ENCODE peak calls at places on chromosomes 6 and 20, in six cellular contexts. H, R, Y, B, T and N are unnamed samples.
A peak's percentile ranks its signal among the peaks of the same experiment; 100 is the strongest.

GRCh38 chr20:37522258-37523011 is 1.4 kb downstream of the NNAT start:
- DNase-seq in H (no peak), T (peak; percentile 53), R (no peak), Y (peak; percentile 48), B (peak; percentile 49), N (no peak)

GRCh38 chr6:24818346-24818745 is 19.6 kb upstream of the ARMH2 start:
- DNase-seq in T (no peak), R (no peak), B (no peak), Y (no peak), H (no peak), N (no peak)

GRCh38 chr20:36775196-36775595 is 1.6 kb upstream of the DSN1 start:
- DNase-seq in Y (no peak), B (peak; percentile 38), T (no peak), R (no peak), H (no peak), N (no peak)

GRCh38 chr20:19414600-19414999 is 202.2 kb downstream of the SLC24A3 start:
- DNase-seq in H (no peak), T (no peak), B (no peak), R (no peak), Y (no peak), N (no peak)

GRCh38 chr6:25124216-25124615 is 155.0 kb upstream of the CARMIL1 start:
- DNase-seq in B (no peak), R (no peak), H (no peak), Y (no peak), T (no peak), N (no peak)

GRCh38 chr6:158769696-158770446 is 49.3 kb downstream of the EZR start:
- DNase-seq in R (no peak), Y (peak; percentile 28), T (no peak), H (no peak), B (no peak), N (no peak)

GRCh38 chr6:147438758-147439528 is 69.5 kb upstream of the SAMD5 start:
- DNase-seq in H (no peak), T (no peak), Y (no peak), B (no peak), R (no peak), N (no peak)

GRCh38 chr6:167323111-167323510 is 1.8 kb upstream of the TTLL2 start:
- DNase-seq in H (no peak), T (no peak), Y (no peak), R (peak; percentile 17), B (no peak), N (no peak)

GRCh38 chr6:39388526-39389371 is 66.2 kb upstream of the KCNK16 start:
- DNase-seq in B (no peak), R (no peak), H (no peak), T (no peak), Y (peak; percentile 14), N (no peak)

GRCh38 chr6:84137051-84137375 is 90.4 kb downstream of the CEP162 start:
- DNase-seq in R (no peak), H (no peak), Y (peak; percentile 11), T (no peak), B (peak; percentile 6), N (no peak)

GRCh38 chr6:81696505-81696904 is 56.0 kb downstream of the TENT5A start:
- DNase-seq in R (no peak), B (peak; percentile 4), Y (no peak), H (no peak), T (no peak), N (no peak)

GRCh38 chr20:18734525-18735189 is 78.9 kb upstream of the SCP2D1 start:
- DNase-seq in H (no peak), Y (no peak), T (no peak), R (no peak), B (no peak), N (no peak)

GRCh38 chr20:56540415-56540814 is 7.4 kb downstream of the FAM209B start:
- DNase-seq in T (no peak), Y (no peak), R (no peak), H (no peak), B (peak; percentile 21), N (no peak)

GRCh38 chr6:17492350-17492749 is 99.0 kb downstream of the CAP2 start:
- DNase-seq in Y (no peak), B (no peak), T (no peak), R (no peak), H (no peak), N (no peak)

GRCh38 chr6:88728756-88729155 is 234.7 kb downstream of the RNGTT start:
- DNase-seq in T (no peak), Y (no peak), R (no peak), B (no peak), H (no peak), N (no peak)

GRCh38 chr20:20782221-20782620 is 69.8 kb upstream of the RALGAPA2 start:
- DNase-seq in B (no peak), T (no peak), R (no peak), Y (peak; percentile 31), H (no peak), N (no peak)

GRCh38 chr6:45727824-45728449 is 287.7 kb downstream of the CLIC5 start:
- DNase-seq in T (no peak), B (no peak), Y (no peak), H (no peak), R (no peak), N (no peak)

GRCh38 chr6:6610031-6610591 is 21.6 kb downstream of the LY86 start:
- DNase-seq in R (no peak), B (no peak), Y (no peak), H (no peak), T (no peak), N (no peak)

GRCh38 chr6:38507173-38507572 is 132.6 kb downstream of the BTBD9 start:
- DNase-seq in T (no peak), R (no peak), B (no peak), Y (no peak), H (no peak), N (no peak)

GRCh38 chr20:37299718-37300529 is 10.5 kb downstream of the MANBAL start:
- DNase-seq in H (no peak), B (peak; percentile 80), R (no peak), Y (peak; percentile 62), T (no peak), N (no peak)

GRCh38 chr20:58546756-58547526 is 31.7 kb upstream of the APCDD1L start:
- DNase-seq in T (peak; percentile 38), H (no peak), Y (no peak), B (no peak), R (peak; percentile 73), N (no peak)

GRCh38 chr6:159686697-159687096 is 6.3 kb downstream of the SOD2 start:
- DNase-seq in T (no peak), H (no peak), B (no peak), R (no peak), Y (no peak), N (no peak)

GRCh38 chr6:44157152-44157521 is 1.5 kb upstream of the CAPN11 start:
- DNase-seq in B (no peak), R (no peak), H (no peak), Y (no peak), T (no peak), N (no peak)

GRCh38 chr6:1614767-1615650 is 5.3 kb downstream of the FOXC1 start:
- DNase-seq in B (no peak), T (no peak), R (no peak), Y (no peak), H (no peak), N (peak; percentile 44)

DNA sequence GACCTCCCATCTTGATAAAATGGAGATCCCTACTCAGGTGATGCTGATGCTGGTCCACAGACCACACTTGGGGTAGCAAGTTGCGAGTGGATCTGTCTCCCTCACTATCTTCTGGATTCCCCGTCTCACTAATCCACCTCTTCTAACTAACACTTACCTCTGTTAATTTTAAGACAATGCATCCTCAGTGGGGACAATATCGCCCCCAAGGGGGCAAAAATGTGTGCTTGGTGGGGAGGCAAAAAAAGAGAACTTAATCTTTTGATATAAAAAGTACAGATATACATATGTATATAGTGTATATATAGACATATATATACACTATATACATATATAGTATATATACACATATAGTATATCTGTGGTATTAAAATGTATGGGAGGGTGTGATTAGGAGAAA is 4.3 kb downstream of the LRFN2 start:
- DNase-seq in Y (no peak), R (no peak), T (peak; percentile 25), H (no peak), B (no peak), N (no peak)
- TF ChIP-seq CTCF in Y (no peak), R (no peak), T (peak; percentile 55), H (no peak), B (no peak), N (peak; percentile 42)

DNA sequence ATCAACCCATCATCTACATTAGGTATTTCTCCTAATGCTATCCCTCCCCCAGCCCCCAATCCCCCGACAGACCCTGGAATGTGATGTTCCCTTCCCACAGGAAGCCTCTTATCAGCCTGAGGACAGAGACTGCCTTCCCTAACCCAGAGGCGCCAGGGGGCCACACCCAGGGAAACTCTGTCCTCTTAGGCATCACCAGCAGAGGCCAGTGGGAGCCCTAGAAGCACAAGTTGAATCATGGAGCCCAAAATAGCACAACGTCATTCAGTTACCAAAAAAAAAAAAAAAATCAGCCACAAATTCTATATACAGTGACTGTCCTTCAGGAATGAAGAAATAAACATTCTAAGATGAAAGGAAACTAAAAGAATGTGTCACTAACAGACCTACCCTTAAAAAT is 625.7 kb downstream of the TFAP2A start:
- DNase-seq in R (no peak), B (peak; percentile 4), Y (no peak), H (no peak), T (no peak), N (no peak)
- TF ChIP-seq CTCF in R (no peak), B (peak; percentile 4), Y (no peak), H (no peak), T (no peak), N (no peak)

GRCh38 chr6:117791012-117791411 is 115.7 kb downstream of the NUS1 start:
- DNase-seq in Y (no peak), R (no peak), T (no peak), H (no peak), B (no peak), N (no peak)

GRCh38 chr6:117795234-117795633 is 111.8 kb upstream of the SLC35F1 start:
- DNase-seq in R (no peak), H (no peak), B (no peak), T (no peak), Y (no peak), N (no peak)
- TF ChIP-seq CTCF in R (no peak), H (no peak), B (no peak), T (no peak), Y (no peak), N (no peak)

GRCh38 chr6:90082847-90083246 is 188.6 kb downstream of the GJA10 start:
- DNase-seq in H (no peak), T (no peak), B (peak; percentile 30), Y (no peak), R (no peak), N (no peak)
- TF ChIP-seq CTCF in H (no peak), T (no peak), B (no peak), Y (no peak), R (no peak), N (no peak)

GRCh38 chr6:75642314-75642713 is 40.6 kb downstream of the SENP6 start:
- DNase-seq in T (no peak), H (no peak), Y (no peak), B (no peak), R (no peak), N (no peak)
- TF ChIP-seq CTCF in T (no peak), H (no peak), Y (no peak), B (no peak), R (no peak), N (no peak)

GRCh38 chr20:4947817-4948559 is 53.3 kb downstream of the SLC23A2 start:
- DNase-seq in Y (no peak), R (no peak), B (peak; percentile 37), T (no peak), H (no peak), N (no peak)
- TF ChIP-seq CTCF in Y (no peak), R (no peak), B (no peak), T (no peak), H (no peak), N (no peak)